ENCODE peak calls at places on chromosomes 5 and 9, in seven cellular contexts. S is H54, B is body of pancreas, U is HCT116, M is adrenal gland, V is A549, K is tibial nerve. F is an unnamed sample.

GRCh38 chr9:38689678-38690077 is 30.3 kb downstream of the FAM240B start:
- DNase-seq in S (no peak), B (peak), U (no peak), M (no peak), V (peak), K (no peak), F (no peak)

GRCh38 chr5:93596676-93597441 is 13.8 kb downstream of the NR2F1 start:
- DNase-seq in S (no peak), B (no peak), U (peak), M (no peak), V (peak), K (no peak), F (peak)

GRCh38 chr9:90290716-90291485 is 351.7 kb downstream of the DIRAS2 start:
- DNase-seq in S (no peak), B (no peak), U (no peak), M (no peak), V (no peak), K (no peak), F (no peak)

GRCh38 chr5:112921833-112922817 is at the start of gene REEP5:
- DNase-seq in S (peak), B (peak), U (peak), M (peak), V (peak), K (peak), F (peak)

GRCh38 chr9:78304357-78304756 is 7.4 kb downstream of the PSAT1 start:
- DNase-seq in S (no peak), B (no peak), U (no peak), M (no peak), V (no peak), K (no peak), F (no peak)

GRCh38 chr5:132822650-132823480 is 7.6 kb downstream of the SHROOM1 start:
- DNase-seq in S (no peak), B (peak), U (no peak), M (peak), V (no peak), K (no peak), F (peak)

GRCh38 chr5:96734871-96735325 is 72.7 kb downstream of the CAST start:
- DNase-seq in S (no peak), B (no peak), U (no peak), M (no peak), V (no peak), K (no peak), F (peak)

GRCh38 chr5:145937432-145938250 is 1.3 kb downstream of the SH3RF2 start:
- DNase-seq in S (peak), B (peak), U (peak), M (no peak), V (peak), K (no peak), F (no peak)

GRCh38 chr9:38761334-38761733 is 41.4 kb upstream of the FAM240B start:
- DNase-seq in S (no peak), B (no peak), U (no peak), M (no peak), V (no peak), K (no peak), F (no peak)

GRCh38 chr5:139271201-139272027 is 22.1 kb upstream of the MATR3 start:
- DNase-seq in S (no peak), B (peak), U (no peak), M (no peak), V (peak), K (no peak), F (no peak)

GRCh38 chr5:103487253-103487652 is 75.3 kb downstream of the NUDT12 start:
- DNase-seq in S (no peak), B (no peak), U (no peak), M (no peak), V (no peak), K (no peak), F (no peak)

GRCh38 chr9:90020277-90020871 is 415.6 kb downstream of the GADD45G start:
- DNase-seq in S (no peak), B (no peak), U (no peak), M (peak), V (no peak), K (no peak), F (no peak)

GRCh38 chr9:133459476-133460404 is at the start of gene CACFD1:
- DNase-seq in S (peak), B (peak), U (peak), M (peak), V (peak), K (peak), F (peak)
- TF ChIP-seq POLR2A in S (peak), B (peak), U (no peak), M (peak), V (peak), K (no peak), F (no peak)

GRCh38 chr5:143214890-143215289 is 188.6 kb downstream of the NR3C1 start:
- DNase-seq in S (no peak), B (no peak), U (no peak), M (no peak), V (no peak), K (no peak), F (no peak)
- TF ChIP-seq POLR2A in S (no peak), B (no peak), U (no peak), M (no peak), V (no peak), K (no peak), F (no peak)

DNA sequence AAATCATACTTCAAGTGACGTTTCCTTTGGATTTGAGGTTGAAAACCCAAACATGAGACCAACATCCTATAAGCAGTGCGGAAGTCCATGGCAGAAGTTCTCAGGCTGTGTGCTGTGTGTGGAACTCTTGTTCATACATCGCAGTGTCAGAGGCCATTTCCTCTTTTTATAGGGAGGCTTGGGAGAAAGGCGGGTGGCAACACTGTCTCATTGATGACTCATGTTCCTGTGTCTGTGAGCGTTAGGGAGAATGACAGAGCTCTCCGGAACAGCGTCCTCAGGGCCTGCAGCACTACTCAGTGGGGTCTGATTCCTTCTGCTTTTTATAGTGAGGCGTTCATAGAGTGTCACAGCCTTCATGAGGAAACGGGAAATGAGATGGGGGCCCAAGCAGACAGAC is 98.8 kb upstream of the BASP1 start:
- DNase-seq in S (peak), B (peak), U (peak), M (peak), V (peak), K (no peak), F (no peak)
- TF ChIP-seq POLR2A in S (no peak), B (no peak), U (no peak), M (no peak), V (no peak), K (no peak), F (peak)

GRCh38 chr9:72893437-72893836 is 59.4 kb downstream of the ALDH1A1 start:
- DNase-seq in S (no peak), B (no peak), U (no peak), M (no peak), V (no peak), K (no peak), F (no peak)
- TF ChIP-seq POLR2A in S (no peak), B (no peak), U (no peak), M (no peak), V (no peak), K (no peak), F (no peak)

DNA sequence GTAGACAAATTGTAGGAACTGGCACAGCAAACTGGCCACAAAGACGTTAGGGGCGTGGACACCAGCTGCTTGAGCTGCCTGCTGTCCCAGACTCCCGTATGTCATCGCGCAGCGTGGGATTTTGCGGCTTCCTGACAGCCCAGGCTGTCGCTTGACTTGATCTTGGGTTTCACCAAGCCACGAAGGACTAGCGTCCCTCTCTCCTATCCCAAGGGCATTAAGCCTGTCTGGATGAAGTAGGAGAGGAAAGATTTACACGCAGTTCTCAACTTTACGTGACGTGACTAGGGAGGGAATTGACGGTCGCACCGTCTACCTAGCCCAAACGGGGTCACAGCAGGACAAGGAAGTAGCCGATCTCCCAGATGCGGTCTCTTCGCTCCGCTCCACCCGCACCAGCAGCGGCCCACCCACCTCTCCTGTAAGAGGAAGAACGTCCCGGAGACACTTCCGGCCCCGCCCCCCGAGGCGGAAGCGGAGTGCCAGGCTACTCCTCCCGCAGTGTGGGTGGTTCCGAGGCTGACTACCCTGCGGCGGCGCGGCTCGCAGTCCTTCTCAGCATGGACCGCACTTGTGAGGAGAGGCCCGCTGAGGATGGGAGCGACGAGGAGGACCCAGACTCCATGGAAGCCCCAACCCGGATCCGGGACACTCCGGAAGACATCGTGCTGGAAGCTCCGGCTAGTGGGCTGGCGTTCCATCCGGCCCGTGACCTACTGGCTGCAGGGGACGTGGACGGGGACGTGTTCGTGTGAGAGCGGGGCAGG is at the start of gene WDR55:
- DNase-seq in S (peak), B (peak), U (peak), M (peak), V (peak), K (peak), F (peak)
- TF ChIP-seq POLR2A in S (peak), B (peak), U (peak), M (peak), V (peak), K (peak), F (peak)

DNA sequence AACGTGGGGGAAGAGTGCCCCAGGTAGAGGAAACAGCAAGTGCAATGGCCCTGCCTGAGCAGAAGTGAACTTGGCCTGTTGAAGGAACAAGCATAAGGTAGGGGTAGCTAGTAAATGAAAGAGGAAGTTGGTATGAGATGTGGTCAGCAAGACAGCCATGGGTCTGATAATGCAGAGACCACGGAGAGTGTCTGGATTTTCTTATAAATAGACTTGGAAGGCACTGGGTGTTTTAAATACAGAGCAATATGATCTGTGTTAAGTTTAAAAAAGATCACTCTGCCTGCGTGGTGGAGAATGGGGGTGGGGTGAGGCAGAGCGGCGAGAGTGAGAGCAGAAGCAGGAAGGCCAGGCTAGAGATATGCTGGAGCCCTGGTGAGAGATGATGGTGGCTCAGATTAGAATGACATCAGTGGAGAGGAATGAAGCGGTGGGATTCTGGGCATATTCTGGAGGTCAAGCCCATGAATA is 4.2 kb downstream of the ADAM19 start:
- DNase-seq in S (no peak), B (no peak), U (no peak), M (no peak), V (no peak), K (no peak), F (no peak)
- TF ChIP-seq POLR2A in S (no peak), B (no peak), U (no peak), M (no peak), V (no peak), K (no peak), F (no peak)

GRCh38 chr5:140700177-140701144 is at the start of gene ZMAT2:
- DNase-seq in S (peak), B (peak), U (peak), M (peak), V (peak), K (peak), F (peak)
- TF ChIP-seq POLR2A in S (peak), B (peak), U (no peak), M (peak), V (peak), K (peak), F (peak)

GRCh38 chr9:83186354-83186753 is 123.4 kb upstream of the RASEF start:
- DNase-seq in S (no peak), B (no peak), U (no peak), M (no peak), V (no peak), K (no peak), F (no peak)
- TF ChIP-seq POLR2A in S (no peak), B (no peak), U (no peak), M (no peak), V (no peak), K (no peak), F (no peak)

GRCh38 chr9:86947146-86948081 is at the start of gene GAS1:
- DNase-seq in S (peak), B (peak), U (peak), M (peak), V (peak), K (peak), F (peak)
- TF ChIP-seq POLR2A in S (no peak), B (peak), U (no peak), M (peak), V (no peak), K (peak), F (no peak)

GRCh38 chr9:6708732-6709131 is 49.0 kb upstream of the KDM4C start:
- DNase-seq in S (no peak), B (no peak), U (peak), M (no peak), V (no peak), K (no peak), F (peak)

DNA sequence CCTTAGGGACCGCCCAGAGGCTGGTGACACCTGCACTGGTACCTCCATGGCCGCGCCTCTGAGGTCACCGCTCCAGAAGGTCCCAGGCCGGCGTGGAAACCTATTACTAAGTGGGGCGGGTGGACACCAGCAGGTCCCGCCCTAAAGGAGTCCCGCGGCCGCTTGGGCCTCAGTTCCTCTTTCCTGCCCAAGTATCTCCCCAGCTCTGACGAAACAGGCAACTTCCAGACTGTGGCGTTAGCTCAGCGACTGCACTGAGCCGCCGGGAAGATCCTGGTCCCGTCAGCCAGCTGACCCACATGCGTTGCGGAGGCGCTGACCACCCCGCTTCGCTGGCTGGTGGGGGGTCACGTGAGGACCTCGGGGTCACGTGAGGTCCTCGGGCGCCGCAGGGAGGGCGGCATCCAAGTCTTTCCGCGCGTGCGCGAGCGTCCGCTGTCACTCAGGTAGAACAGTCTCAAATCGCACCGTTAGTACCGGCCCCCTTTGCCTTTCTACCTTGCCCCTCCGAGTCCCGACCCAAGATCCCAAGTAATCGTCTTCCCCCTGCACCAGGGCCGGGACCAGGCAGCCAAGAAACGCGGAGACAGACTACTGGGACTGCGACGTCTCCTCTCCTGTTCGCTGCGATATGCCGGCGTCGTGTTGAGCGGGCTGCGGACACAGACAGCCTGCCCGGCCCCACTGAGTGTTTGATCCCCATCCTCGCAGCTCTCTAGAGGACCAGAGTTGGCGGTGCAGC is 53.7 kb upstream of the KDM4C start:
- DNase-seq in S (no peak), B (peak), U (no peak), M (peak), V (peak), K (peak), F (peak)
- TF ChIP-seq POLR2A in S (no peak), B (peak), U (no peak), M (peak), V (peak), K (peak), F (peak)

F was measured in erythroblast.